ENCODE peak calls at places on chromosomes 13 and 19, in five cellular contexts. One of them, this sample, is unnamed.

GRCh38 chr19:5967994-5968430 is 9.9 kb downstream of the RANBP3 start:
- DNase-seq in CD4-positive, alpha-beta memory T cell: peak
- DNase-seq in HS-5: no peak
- DNase-seq in IMR-90: peak
- DNase-seq in choroid plexus epithelial cell: peak
- DNase-seq in this sample: no peak

GRCh38 chr19:8224394-8225145 is 15.4 kb downstream of the CERS4 start:
- DNase-seq in CD4-positive, alpha-beta memory T cell: no peak
- DNase-seq in HS-5: peak
- DNase-seq in IMR-90: no peak
- DNase-seq in choroid plexus epithelial cell: no peak
- DNase-seq in this sample: no peak

GRCh38 chr19:18278521-18279265 is 2.7 kb downstream of the JUND start:
- DNase-seq in CD4-positive, alpha-beta memory T cell: peak
- DNase-seq in HS-5: no peak
- DNase-seq in IMR-90: no peak
- DNase-seq in choroid plexus epithelial cell: peak
- DNase-seq in this sample: no peak

GRCh38 chr13:30091691-30092090 is 215.7 kb downstream of the KATNAL1 start:
- DNase-seq in CD4-positive, alpha-beta memory T cell: no peak
- DNase-seq in HS-5: no peak
- DNase-seq in IMR-90: no peak
- DNase-seq in choroid plexus epithelial cell: no peak
- DNase-seq in this sample: no peak

GRCh38 chr13:40120781-40121180 is 465.3 kb downstream of the COG6 start:
- DNase-seq in CD4-positive, alpha-beta memory T cell: no peak
- DNase-seq in HS-5: no peak
- DNase-seq in IMR-90: no peak
- DNase-seq in choroid plexus epithelial cell: peak
- DNase-seq in this sample: no peak

GRCh38 chr13:84126671-84127171 is 244.4 kb upstream of the SLITRK1 start:
- DNase-seq in CD4-positive, alpha-beta memory T cell: no peak
- DNase-seq in HS-5: no peak
- DNase-seq in IMR-90: no peak
- DNase-seq in choroid plexus epithelial cell: peak
- DNase-seq in this sample: no peak

GRCh38 chr13:78604782-78605611 is 1.6 kb upstream of the POU4F1 start:
- DNase-seq in CD4-positive, alpha-beta memory T cell: no peak
- DNase-seq in HS-5: no peak
- DNase-seq in IMR-90: peak
- DNase-seq in choroid plexus epithelial cell: no peak
- DNase-seq in this sample: no peak

GRCh38 chr19:22326219-22326618 is 40.0 kb downstream of the ZNF729 start:
- DNase-seq in CD4-positive, alpha-beta memory T cell: no peak
- DNase-seq in HS-5: no peak
- DNase-seq in IMR-90: no peak
- DNase-seq in choroid plexus epithelial cell: no peak
- DNase-seq in this sample: no peak

GRCh38 chr13:50094615-50095293 is 79.5 kb downstream of the KCNRG start:
- DNase-seq in CD4-positive, alpha-beta memory T cell: no peak
- DNase-seq in HS-5: no peak
- DNase-seq in IMR-90: peak
- DNase-seq in choroid plexus epithelial cell: no peak
- DNase-seq in this sample: no peak

GRCh38 chr13:83121904-83122303 is 760.4 kb downstream of the SLITRK1 start:
- DNase-seq in CD4-positive, alpha-beta memory T cell: no peak
- DNase-seq in HS-5: no peak
- DNase-seq in IMR-90: peak
- DNase-seq in choroid plexus epithelial cell: no peak
- DNase-seq in this sample: no peak

GRCh38 chr19:6556480-6556879 is 25.7 kb downstream of the TNFSF9 start:
- DNase-seq in CD4-positive, alpha-beta memory T cell: no peak
- DNase-seq in HS-5: no peak
- DNase-seq in IMR-90: no peak
- DNase-seq in choroid plexus epithelial cell: peak
- DNase-seq in this sample: no peak

GRCh38 chr13:56888455-56888854 is 252.3 kb upstream of the PRR20A start:
- DNase-seq in CD4-positive, alpha-beta memory T cell: no peak
- DNase-seq in HS-5: no peak
- DNase-seq in IMR-90: no peak
- DNase-seq in choroid plexus epithelial cell: no peak
- DNase-seq in this sample: no peak

GRCh38 chr19:49859838-49860715 is 7.3 kb downstream of the PNKP start:
- DNase-seq in CD4-positive, alpha-beta memory T cell: no peak
- DNase-seq in HS-5: no peak
- DNase-seq in IMR-90: no peak
- DNase-seq in choroid plexus epithelial cell: no peak
- DNase-seq in this sample: no peak

GRCh38 chr13:24050292-24050711 is 110.2 kb upstream of the SPATA13 start:
- DNase-seq in CD4-positive, alpha-beta memory T cell: no peak
- DNase-seq in HS-5: no peak
- DNase-seq in IMR-90: peak
- DNase-seq in choroid plexus epithelial cell: peak
- DNase-seq in this sample: no peak

This sample was measured in GM12892.